ENCODE peak calls at places on chromosomes 1 and 21, in six cellular contexts. V is stomach, T is astrocyte of the cerebellum, U is brain microvascular endothelial cell, G is pancreas, A is neural crest cell. L is an unnamed sample.

GRCh38 chr1:240906477-240906876 is 294.5 kb upstream of the GREM2 start:
- DNase-seq in U (peak; percentile 25), V (peak; percentile 58), G (no peak), T (peak; percentile 6), A (no peak), L (peak; percentile 14)

GRCh38 chr1:206441336-206441967 is 28.8 kb upstream of the IKBKE start:
- DNase-seq in A (no peak), T (no peak), V (no peak), U (no peak), G (no peak), L (no peak)

GRCh38 chr1:33985656-33986055 is 121.8 kb downstream of the HMGB4 start:
- DNase-seq in T (no peak), G (no peak), A (no peak), U (no peak), V (peak; percentile 65), L (no peak)

GRCh38 chr1:151158311-151158710 is 1.9 kb downstream of the TNFAIP8L2 start:
- DNase-seq in U (no peak), A (no peak), V (no peak), G (no peak), T (no peak), L (no peak)

GRCh38 chr21:36732217-36732616 is 33.3 kb downstream of the SIM2 start:
- DNase-seq in G (no peak), A (no peak), U (no peak), T (no peak), V (no peak), L (no peak)

GRCh38 chr1:66981679-66982078 is 56.9 kb downstream of the MIER1 start:
- DNase-seq in T (no peak), G (no peak), U (no peak), V (no peak), A (no peak), L (peak; percentile 57)

GRCh38 chr1:31936966-31937299 is 1.2 kb downstream of the PTP4A2 start:
- DNase-seq in A (no peak), V (no peak), U (no peak), T (no peak), G (no peak), L (no peak)

GRCh38 chr1:47585141-47585902 is 147.5 kb downstream of the FOXD2 start:
- DNase-seq in V (no peak), G (no peak), A (no peak), U (no peak), T (no peak), L (peak; percentile 6)

GRCh38 chr1:167088746-167089417 is 1.3 kb downstream of the GPA33 start:
- DNase-seq in V (no peak), A (no peak), U (no peak), T (no peak), G (no peak), L (no peak)

GRCh38 chr1:57910782-57911181 is 486.9 kb upstream of the DAB1 start:
- DNase-seq in V (no peak), T (no peak), G (no peak), A (no peak), U (no peak), L (no peak)

GRCh38 chr1:67114162-67114561 is 20.6 kb downstream of the C1orf141 start:
- DNase-seq in A (no peak), V (no peak), G (no peak), U (no peak), T (no peak), L (no peak)

GRCh38 chr1:2049517-2050481 is at the start of gene PRKCZ:
- DNase-seq in G (peak; percentile 99), A (no peak), U (no peak), V (peak; percentile 97), T (no peak), L (peak; percentile 94)
- TF ChIP-seq CTCF in G (peak; percentile 28), A (peak; percentile 57), U (peak; percentile 54), V (peak; percentile 24), T (peak; percentile 28), L (peak; percentile 20)

GRCh38 chr1:181089777-181090505 is 1.4 kb downstream of the IER5 start:
- DNase-seq in G (peak; percentile 82), T (no peak), V (peak; percentile 64), A (peak; percentile 54), U (no peak), L (peak; percentile 81)
- TF ChIP-seq CTCF in G (no peak), T (no peak), V (no peak), A (peak; percentile 11), U (no peak), L (peak; percentile 22)

GRCh38 chr1:77951328-77951727 is 27.5 kb downstream of the FUBP1 start:
- DNase-seq in T (no peak), G (no peak), U (no peak), V (no peak), A (no peak), L (no peak)
- TF ChIP-seq CTCF in T (no peak), G (no peak), U (no peak), V (no peak), A (no peak), L (no peak)

GRCh38 chr1:202121006-202121405 is 1.7 kb upstream of the GPR37L1 start:
- DNase-seq in V (no peak), T (no peak), G (no peak), U (no peak), A (no peak), L (no peak)

GRCh38 chr1:202123336-202123813 is 658 bp downstream of the GPR37L1 start:
- DNase-seq in V (no peak), T (no peak), A (no peak), U (no peak), G (no peak), L (no peak)

GRCh38 chr1:202125611-202126010 is 2.9 kb downstream of the GPR37L1 start:
- DNase-seq in T (no peak), G (no peak), V (no peak), U (no peak), A (no peak), L (no peak)

GRCh38 chr1:202124107-202124506 is 1.4 kb downstream of the GPR37L1 start:
- DNase-seq in T (no peak), G (no peak), U (no peak), A (no peak), V (no peak), L (no peak)

DNA sequence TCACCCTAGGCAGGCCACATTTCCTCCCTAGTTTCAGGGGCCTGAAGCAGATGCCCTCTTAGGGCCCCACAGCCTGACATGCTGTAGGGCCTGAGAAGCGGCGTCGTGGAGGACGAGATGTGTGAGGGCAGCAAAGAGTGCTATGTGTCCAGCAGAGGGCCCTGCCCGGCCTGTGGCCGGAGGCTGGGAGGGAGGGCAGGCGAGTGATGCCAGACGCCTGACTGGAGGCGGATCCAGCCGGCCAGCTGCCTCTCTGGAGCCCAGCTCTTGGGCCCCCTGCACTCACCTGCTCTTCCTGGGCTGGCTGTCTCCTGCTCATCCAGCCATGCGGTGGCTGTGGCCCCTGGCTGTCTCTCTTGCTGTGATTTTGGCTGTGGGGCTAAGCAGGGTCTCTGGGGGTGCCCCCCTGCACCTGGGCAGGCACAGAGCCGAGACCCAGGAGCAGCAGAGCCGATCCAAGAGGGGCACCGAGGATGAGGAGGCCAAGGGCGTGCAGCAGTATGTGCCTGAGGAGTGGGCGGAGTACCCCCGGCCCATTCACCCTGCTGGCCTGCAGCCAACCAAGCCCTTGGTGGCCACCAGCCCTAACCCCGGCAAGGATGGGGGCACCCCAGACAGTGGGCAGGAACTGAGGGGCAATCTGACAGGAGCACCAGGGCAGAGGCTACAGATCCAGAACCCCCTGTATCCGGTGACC is at the start of gene GPR37L1:
- DNase-seq in U (no peak), V (peak; percentile 77), T (no peak), A (peak; percentile 57), G (peak; percentile 76), L (peak; percentile 84)
- TF ChIP-seq CTCF in U (peak; percentile 79), V (peak; percentile 23), T (peak; percentile 52), A (peak; percentile 59), G (no peak), L (peak; percentile 48)

DNA sequence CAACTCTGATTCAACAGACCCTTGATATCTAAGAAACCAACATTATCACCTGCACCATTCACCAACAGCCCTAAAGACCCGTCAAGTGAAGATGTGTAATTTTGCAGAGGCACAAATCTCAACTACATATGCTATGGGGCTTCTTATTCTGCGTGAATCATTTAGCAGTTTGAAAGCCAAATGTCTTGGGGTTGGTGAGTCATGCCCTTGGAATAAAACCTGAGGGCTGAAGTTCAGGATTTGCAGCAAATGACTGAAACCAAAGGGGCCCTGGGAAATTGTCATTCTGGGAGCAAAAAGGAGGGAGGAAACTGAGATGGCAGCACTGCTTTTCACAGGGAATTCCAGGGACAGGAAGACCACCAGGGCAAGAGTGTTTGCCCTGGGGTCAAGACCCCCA is 79.2 kb upstream of the TNR start:
- DNase-seq in V (no peak), U (no peak), G (no peak), A (no peak), T (no peak), L (no peak)
- TF ChIP-seq CTCF in V (no peak), U (no peak), G (no peak), A (no peak), T (no peak), L (no peak)

DNA sequence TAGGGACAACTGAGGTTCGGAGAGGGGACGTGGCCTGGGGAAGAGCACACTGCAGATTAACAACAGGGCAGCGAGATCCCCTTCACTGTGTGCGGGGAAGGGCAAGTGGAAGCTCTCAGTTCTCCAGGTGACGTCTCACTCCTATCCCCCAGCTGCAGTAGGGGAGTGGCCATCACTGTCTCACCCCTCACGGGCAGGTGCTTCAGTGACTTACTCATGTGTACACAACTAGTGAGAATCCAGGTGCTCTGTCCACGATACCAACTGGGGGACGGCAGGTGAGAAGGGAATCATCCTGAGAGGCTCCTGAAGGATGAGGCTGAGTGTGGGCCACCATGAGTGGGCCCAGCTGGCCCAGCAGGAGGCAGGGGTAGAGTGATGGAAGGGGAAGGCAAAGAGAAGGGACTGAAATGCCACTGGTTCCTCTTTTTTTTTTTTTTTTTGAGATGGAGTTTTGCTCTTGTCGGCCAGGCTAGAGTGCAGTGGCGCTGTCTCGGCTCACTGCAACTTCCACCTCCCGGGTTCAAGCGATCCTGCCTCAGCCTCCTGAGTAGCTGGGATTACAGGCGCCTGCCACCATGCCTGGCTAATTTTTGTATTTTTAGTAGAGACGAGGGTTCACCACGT is 25.9 kb downstream of the RHBG start:
- DNase-seq in T (no peak), A (no peak), G (no peak), V (no peak), U (no peak), L (no peak)
- TF ChIP-seq CTCF in T (no peak), A (no peak), G (no peak), V (no peak), U (no peak), L (no peak)